ENCODE peak calls at places on chromosomes 2 and 18, in six cellular contexts. E is SHP77, M is HCEC 1CT, S is iPS DF 19.7, P is HS-5, H is fibroblast of villous mesenchyme. O is an unnamed sample.

GRCh38 chr2:1744151-1744445 is 217 bp downstream of the PXDN start:
- DNase-seq in E (no peak), M (no peak), S (no peak), P (no peak), H (no peak), O (no peak)

GRCh38 chr2:194328456-194328855 is 1328.6 kb upstream of the SLC39A10 start:
- DNase-seq in E (no peak), M (no peak), S (no peak), P (no peak), H (no peak), O (no peak)

GRCh38 chr18:79403723-79404566 is 8.2 kb downstream of the NFATC1 start:
- DNase-seq in E (no peak), M (no peak), S (no peak), P (no peak), H (no peak), O (no peak)

GRCh38 chr2:238389985-238390682 is 36.6 kb upstream of the ASB1 start:
- DNase-seq in E (peak), M (no peak), S (no peak), P (no peak), H (no peak), O (no peak)

GRCh38 chr2:206665251-206665650 is 23.0 kb downstream of the FAM237A start:
- DNase-seq in E (no peak), M (no peak), S (no peak), P (no peak), H (no peak), O (no peak)

GRCh38 chr18:57135705-57136104 is 11.2 kb upstream of the BOD1L2 start:
- DNase-seq in E (no peak), M (no peak), S (no peak), P (no peak), H (no peak), O (no peak)

GRCh38 chr18:76981388-76981968 is 151.1 kb downstream of the MBP start:
- DNase-seq in E (no peak), M (no peak), S (no peak), P (no peak), H (no peak), O (no peak)

GRCh38 chr2:140659293-140659692 is 1471.5 kb downstream of the LRP1B start:
- DNase-seq in E (no peak), M (no peak), S (no peak), P (no peak), H (no peak), O (no peak)

GRCh38 chr18:70227438-70227837 is 22.0 kb upstream of the RTTN start:
- DNase-seq in E (no peak), M (no peak), S (no peak), P (no peak), H (no peak), O (no peak)

GRCh38 chr18:29501952-29502351 is 1325.0 kb upstream of the CDH2 start:
- DNase-seq in E (no peak), M (peak), S (no peak), P (peak), H (peak), O (peak)

O was measured in non-pigmented ciliary epithelial cell.